ENCODE peak calls at places on chromosomes 5 and 9, in ten cellular contexts. S is heart right ventricle; W is stimulated activated CD4-positive, alpha-beta T cell treated with anti-CD3 and anti-CD28 coated beads, Interleukin-15, amount 100 ng/mL, for 1 hour; F is foreskin melanocyte; Y is lower leg skin; G is small intestine; I is NCI-H510A treated with DMSO at 0.1 percent for 48 hours; D is stimulated activated effector memory CD8-positive, alpha-beta T cell treated with anti-CD3 and anti-CD28 coated beads, Interleukin-12 subunit alpha, Interleukin-12 subunit beta, amount 100 ng/mL, for 72 hours; U is stimulated activated CD8-positive, alpha-beta memory T cell treated with anti-CD3 and anti-CD28 coated beads, Interleukin-4, amount 100 ng/mL, for 24 hours; V is nephron progenitor cell. Q is an unnamed sample.

GRCh38 chr5:172149073-172149472 is 39.0 kb downstream of the STK10 start:
- DNase-seq in S (no peak), W (no peak), F (no peak), Y (no peak), G (no peak), I (no peak), D (no peak), U (no peak), V (no peak), Q (no peak)

GRCh38 chr5:10761842-10762165 is 770 bp upstream of the DAP start:
- DNase-seq in S (no peak), W (no peak), F (no peak), Y (peak), G (peak), I (peak), D (no peak), U (no peak), V (no peak), Q (no peak)

GRCh38 chr5:87400305-87400899 is 12.3 kb downstream of the CCNH start:
- DNase-seq in S (no peak), W (no peak), F (no peak), Y (no peak), G (peak), I (peak), D (no peak), U (no peak), V (no peak), Q (no peak)

GRCh38 chr5:60299944-60300343 is 400.0 kb downstream of the DEPDC1B start:
- DNase-seq in S (no peak), W (no peak), F (no peak), Y (no peak), G (no peak), I (no peak), D (no peak), U (no peak), V (no peak), Q (no peak)

GRCh38 chr5:66633754-66634153 is 37.6 kb downstream of the MAST4 start:
- DNase-seq in S (no peak), W (no peak), F (no peak), Y (no peak), G (no peak), I (peak), D (no peak), U (no peak), V (peak), Q (no peak)

GRCh38 chr9:119941081-119941480 is 571.8 kb upstream of the BRINP1 start:
- DNase-seq in S (no peak), W (no peak), F (no peak), Y (no peak), G (no peak), I (no peak), D (no peak), U (no peak), V (no peak), Q (no peak)

GRCh38 chr9:87889065-87889881 is 6.6 kb downstream of the SPATA31E1 start:
- DNase-seq in S (no peak), W (no peak), F (no peak), Y (no peak), G (no peak), I (no peak), D (no peak), U (no peak), V (no peak), Q (no peak)

GRCh38 chr9:73149371-73150067 is 2.1 kb upstream of the ANXA1 start:
- DNase-seq in S (no peak), W (no peak), F (peak), Y (no peak), G (peak), I (peak), D (no peak), U (no peak), V (no peak), Q (no peak)

GRCh38 chr5:68290260-68290674 is 74.7 kb downstream of the PIK3R1 start:
- DNase-seq in S (peak), W (no peak), F (no peak), Y (no peak), G (peak), I (no peak), D (no peak), U (no peak), V (no peak), Q (no peak)

GRCh38 chr9:106287108-106287631 is 575.8 kb upstream of the ZNF462 start:
- DNase-seq in S (no peak), W (no peak), F (peak), Y (no peak), G (no peak), I (no peak), D (no peak), U (no peak), V (peak), Q (no peak)

GRCh38 chr5:132385321-132386105 is 16.0 kb downstream of the SLC22A5 start:
- DNase-seq in S (peak), W (no peak), F (peak), Y (no peak), G (peak), I (peak), D (peak), U (peak), V (peak), Q (peak)

GRCh38 chr9:113274474-113275146 is 762 bp downstream of the CDC26 start:
- DNase-seq in S (peak), W (no peak), F (peak), Y (no peak), G (peak), I (peak), D (no peak), U (no peak), V (peak), Q (peak)

GRCh38 chr5:113806250-113806649 is 292.8 kb downstream of the YTHDC2 start:
- DNase-seq in S (no peak), W (no peak), F (no peak), Y (no peak), G (no peak), I (no peak), D (no peak), U (no peak), V (no peak), Q (no peak)

GRCh38 chr5:154086641-154087040 is 47.9 kb downstream of the MFAP3 start:
- DNase-seq in S (no peak), W (no peak), F (no peak), Y (peak), G (no peak), I (no peak), D (no peak), U (no peak), V (no peak), Q (no peak)

GRCh38 chr9:100589582-100589981 is 11.7 kb downstream of the CAVIN4 start:
- DNase-seq in S (no peak), W (no peak), F (no peak), Y (no peak), G (no peak), I (no peak), D (no peak), U (no peak), V (no peak), Q (no peak)

GRCh38 chr5:82406200-82406773 is 128.1 kb upstream of the RPS23 start:
- DNase-seq in S (peak), W (no peak), F (peak), Y (no peak), G (no peak), I (no peak), D (no peak), U (no peak), V (peak), Q (no peak)

GRCh38 chr5:158770506-158770905 is 329.2 kb downstream of the EBF1 start:
- DNase-seq in S (no peak), W (no peak), F (no peak), Y (no peak), G (no peak), I (no peak), D (no peak), U (no peak), V (no peak), Q (no peak)

GRCh38 chr5:56105511-56106372 is 111.0 kb upstream of the IL6ST start:
- DNase-seq in S (no peak), W (no peak), F (no peak), Y (no peak), G (no peak), I (no peak), D (no peak), U (no peak), V (no peak), Q (no peak)

GRCh38 chr9:104304925-104305324 is 199.1 kb upstream of the OR13F1 start:
- DNase-seq in S (no peak), W (no peak), F (no peak), Y (no peak), G (no peak), I (no peak), D (no peak), U (no peak), V (no peak), Q (no peak)

GRCh38 chr9:96256800-96257199 is 45.2 kb downstream of the HSD17B3 start:
- DNase-seq in S (no peak), W (no peak), F (no peak), Y (no peak), G (no peak), I (peak), D (no peak), U (no peak), V (no peak), Q (no peak)

GRCh38 chr9:122386316-122386872 is 15.6 kb downstream of the PTGS1 start:
- DNase-seq in S (no peak), W (no peak), F (no peak), Y (no peak), G (no peak), I (peak), D (no peak), U (no peak), V (no peak), Q (no peak)

GRCh38 chr9:107952773-107953172 is 463.2 kb upstream of the KLF4 start:
- DNase-seq in S (no peak), W (no peak), F (no peak), Y (no peak), G (no peak), I (no peak), D (no peak), U (no peak), V (no peak), Q (no peak)

GRCh38 chr5:154293219-154293618 is 102.7 kb downstream of the GALNT10 start:
- DNase-seq in S (no peak), W (no peak), F (no peak), Y (no peak), G (no peak), I (no peak), D (no peak), U (no peak), V (no peak), Q (no peak)

GRCh38 chr9:114384836-114385411 is 2.9 kb downstream of the AKNA start:
- DNase-seq in S (no peak), W (no peak), F (no peak), Y (no peak), G (no peak), I (no peak), D (no peak), U (no peak), V (no peak), Q (no peak)

GRCh38 chr9:116628706-116629105 is 58.4 kb upstream of the TRIM32 start:
- DNase-seq in S (peak), W (no peak), F (no peak), Y (no peak), G (no peak), I (no peak), D (no peak), U (no peak), V (no peak), Q (no peak)

GRCh38 chr5:96427823-96428222 is 5.2 kb downstream of the PCSK1 start:
- DNase-seq in S (no peak), W (no peak), F (no peak), Y (no peak), G (no peak), I (no peak), D (no peak), U (no peak), V (peak), Q (no peak)

GRCh38 chr5:172336264-172336663 is 52.7 kb upstream of the UBTD2 start:
- DNase-seq in S (no peak), W (no peak), F (no peak), Y (no peak), G (no peak), I (peak), D (no peak), U (no peak), V (no peak), Q (no peak)

GRCh38 chr9:8649157-8649556 is 849.6 kb upstream of the DMAC1 start:
- DNase-seq in S (no peak), W (no peak), F (no peak), Y (no peak), G (no peak), I (no peak), D (no peak), U (no peak), V (no peak), Q (no peak)

GRCh38 chr9:132507670-132508469 is 74.5 kb upstream of the BARHL1 start:
- DNase-seq in S (peak), W (peak), F (peak), Y (peak), G (peak), I (peak), D (peak), U (peak), V (peak), Q (peak)

GRCh38 chr5:40570408-40571129 is 109.1 kb upstream of the PTGER4 start:
- DNase-seq in S (no peak), W (no peak), F (no peak), Y (no peak), G (no peak), I (no peak), D (no peak), U (no peak), V (no peak), Q (no peak)

GRCh38 chr5:145340099-145340498 is 495.0 kb downstream of the PRELID2 start:
- DNase-seq in S (no peak), W (no peak), F (no peak), Y (no peak), G (no peak), I (no peak), D (no peak), U (no peak), V (no peak), Q (no peak)

GRCh38 chr5:176787676-176788075 is 22.7 kb upstream of the UNC5A start:
- DNase-seq in S (no peak), W (no peak), F (no peak), Y (no peak), G (no peak), I (no peak), D (no peak), U (no peak), V (no peak), Q (no peak)

GRCh38 chr5:179873176-179873575 is 14.6 kb upstream of the MRNIP start:
- DNase-seq in S (no peak), W (no peak), F (no peak), Y (no peak), G (no peak), I (no peak), D (no peak), U (no peak), V (no peak), Q (no peak)

GRCh38 chr9:104780796-104781395 is 17.0 kb downstream of the NIPSNAP3B start:
- DNase-seq in S (no peak), W (no peak), F (peak), Y (no peak), G (peak), I (peak), D (no peak), U (no peak), V (no peak), Q (no peak)

GRCh38 chr9:110744753-110745522 is 76.3 kb downstream of the MUSK start:
- DNase-seq in S (peak), W (no peak), F (no peak), Y (peak), G (no peak), I (peak), D (no peak), U (no peak), V (no peak), Q (no peak)

GRCh38 chr5:11981986-11982385 is 77.7 kb upstream of the CTNND2 start:
- DNase-seq in S (no peak), W (no peak), F (no peak), Y (no peak), G (no peak), I (no peak), D (no peak), U (no peak), V (no peak), Q (no peak)

GRCh38 chr9:112103405-112103804 is 71.7 kb downstream of the SUSD1 start:
- DNase-seq in S (no peak), W (no peak), F (no peak), Y (no peak), G (no peak), I (no peak), D (no peak), U (no peak), V (no peak), Q (no peak)

Q was measured in GM12892.